ENCODE peak calls at places on chromosome 16, in seven cellular contexts. One of them, this sample, is unnamed.

GRCh38 chr16:4767872-4768548 is 1.0 kb upstream of the ZNF500 start:
- DNase-seq in pancreas: no peak
- DNase-seq in fibroblast of mammary gland: peak
- DNase-seq in left ventricle myocardium inferior: no peak
- DNase-seq in endothelial cell: no peak
- DNase-seq in neural progenitor cell: no peak
- DNase-seq in astrocyte of the spinal cord: no peak
- DNase-seq in this sample: no peak

GRCh38 chr16:67456383-67457140 is 24.4 kb downstream of the ATP6V0D1 start:
- DNase-seq in pancreas: peak
- DNase-seq in fibroblast of mammary gland: peak
- DNase-seq in left ventricle myocardium inferior: peak
- DNase-seq in endothelial cell: no peak
- DNase-seq in neural progenitor cell: no peak
- DNase-seq in astrocyte of the spinal cord: peak
- DNase-seq in this sample: no peak

GRCh38 chr16:53775821-53776431 is 72.0 kb downstream of the FTO start:
- DNase-seq in pancreas: no peak
- DNase-seq in fibroblast of mammary gland: peak
- DNase-seq in left ventricle myocardium inferior: peak
- DNase-seq in endothelial cell: no peak
- DNase-seq in neural progenitor cell: peak
- DNase-seq in astrocyte of the spinal cord: peak
- DNase-seq in this sample: no peak

GRCh38 chr16:49967012-49967559 is 57.9 kb upstream of the CNEP1R1 start:
- DNase-seq in pancreas: no peak
- DNase-seq in fibroblast of mammary gland: no peak
- DNase-seq in left ventricle myocardium inferior: peak
- DNase-seq in endothelial cell: no peak
- DNase-seq in neural progenitor cell: no peak
- DNase-seq in astrocyte of the spinal cord: no peak
- DNase-seq in this sample: no peak

GRCh38 chr16:48321307-48322036 is 63.7 kb downstream of the SIAH1 start:
- DNase-seq in pancreas: no peak
- DNase-seq in fibroblast of mammary gland: peak
- DNase-seq in left ventricle myocardium inferior: no peak
- DNase-seq in endothelial cell: no peak
- DNase-seq in neural progenitor cell: no peak
- DNase-seq in astrocyte of the spinal cord: peak
- DNase-seq in this sample: no peak

GRCh38 chr16:57305159-57305811 is 20.8 kb upstream of the PLLP start:
- DNase-seq in pancreas: no peak
- DNase-seq in fibroblast of mammary gland: no peak
- DNase-seq in left ventricle myocardium inferior: no peak
- DNase-seq in endothelial cell: no peak
- DNase-seq in neural progenitor cell: no peak
- DNase-seq in astrocyte of the spinal cord: no peak
- DNase-seq in this sample: no peak

GRCh38 chr16:14501331-14502255 is 128.5 kb downstream of the PARN start:
- DNase-seq in pancreas: peak
- DNase-seq in fibroblast of mammary gland: peak
- DNase-seq in left ventricle myocardium inferior: peak
- DNase-seq in endothelial cell: peak
- DNase-seq in neural progenitor cell: peak
- DNase-seq in astrocyte of the spinal cord: peak
- DNase-seq in this sample: peak

GRCh38 chr16:87956771-87957279 is 5.6 kb downstream of the BANP start:
- DNase-seq in pancreas: no peak
- DNase-seq in fibroblast of mammary gland: peak
- DNase-seq in left ventricle myocardium inferior: no peak
- DNase-seq in endothelial cell: no peak
- DNase-seq in neural progenitor cell: no peak
- DNase-seq in astrocyte of the spinal cord: peak
- DNase-seq in this sample: no peak

GRCh38 chr16:56600398-56600999 is 7.9 kb upstream of the MT2A start:
- DNase-seq in pancreas: no peak
- DNase-seq in fibroblast of mammary gland: peak
- DNase-seq in left ventricle myocardium inferior: no peak
- DNase-seq in endothelial cell: peak
- DNase-seq in neural progenitor cell: peak
- DNase-seq in astrocyte of the spinal cord: peak
- DNase-seq in this sample: peak

GRCh38 chr16:84593825-84594724 is 23.8 kb downstream of the COTL1 start:
- DNase-seq in pancreas: no peak
- DNase-seq in fibroblast of mammary gland: peak
- DNase-seq in left ventricle myocardium inferior: no peak
- DNase-seq in endothelial cell: no peak
- DNase-seq in neural progenitor cell: no peak
- DNase-seq in astrocyte of the spinal cord: peak
- DNase-seq in this sample: no peak

GRCh38 chr16:11445486-11445885 is 100.2 kb downstream of the RMI2 start:
- DNase-seq in pancreas: no peak
- DNase-seq in fibroblast of mammary gland: no peak
- DNase-seq in left ventricle myocardium inferior: no peak
- DNase-seq in endothelial cell: no peak
- DNase-seq in neural progenitor cell: no peak
- DNase-seq in astrocyte of the spinal cord: no peak
- DNase-seq in this sample: no peak

GRCh38 chr16:59192551-59193199 is 458.6 kb upstream of the GOT2 start:
- DNase-seq in pancreas: no peak
- DNase-seq in fibroblast of mammary gland: peak
- DNase-seq in left ventricle myocardium inferior: no peak
- DNase-seq in endothelial cell: peak
- DNase-seq in neural progenitor cell: peak
- DNase-seq in astrocyte of the spinal cord: peak
- DNase-seq in this sample: peak

GRCh38 chr16:53504161-53504663 is 1.2 kb upstream of the AKTIP start:
- DNase-seq in pancreas: peak
- DNase-seq in fibroblast of mammary gland: peak
- DNase-seq in left ventricle myocardium inferior: peak
- DNase-seq in endothelial cell: peak
- DNase-seq in neural progenitor cell: peak
- DNase-seq in astrocyte of the spinal cord: peak
- DNase-seq in this sample: peak

GRCh38 chr16:29156511-29156910 is 171.7 kb downstream of the LAT start:
- DNase-seq in pancreas: no peak
- DNase-seq in fibroblast of mammary gland: no peak
- DNase-seq in left ventricle myocardium inferior: no peak
- DNase-seq in endothelial cell: no peak
- DNase-seq in neural progenitor cell: no peak
- DNase-seq in astrocyte of the spinal cord: no peak
- DNase-seq in this sample: no peak

GRCh38 chr16:46582313-46582712 is 38.9 kb downstream of the SHCBP1 start:
- DNase-seq in pancreas: no peak
- DNase-seq in fibroblast of mammary gland: no peak
- DNase-seq in left ventricle myocardium inferior: no peak
- DNase-seq in endothelial cell: no peak
- DNase-seq in neural progenitor cell: no peak
- DNase-seq in astrocyte of the spinal cord: no peak
- DNase-seq in this sample: no peak

GRCh38 chr16:57150682-57151330 is 35.0 kb downstream of the PSME3IP1 start:
- DNase-seq in pancreas: no peak
- DNase-seq in fibroblast of mammary gland: no peak
- DNase-seq in left ventricle myocardium inferior: no peak
- DNase-seq in endothelial cell: no peak
- DNase-seq in neural progenitor cell: no peak
- DNase-seq in astrocyte of the spinal cord: peak
- DNase-seq in this sample: no peak

GRCh38 chr16:47197536-47198179 is 53.9 kb upstream of the NETO2 start:
- DNase-seq in pancreas: no peak
- DNase-seq in fibroblast of mammary gland: peak
- DNase-seq in left ventricle myocardium inferior: peak
- DNase-seq in endothelial cell: no peak
- DNase-seq in neural progenitor cell: no peak
- DNase-seq in astrocyte of the spinal cord: no peak
- DNase-seq in this sample: no peak

GRCh38 chr16:50038756-50039529 is 13.9 kb downstream of the CNEP1R1 start:
- DNase-seq in pancreas: no peak
- DNase-seq in fibroblast of mammary gland: no peak
- DNase-seq in left ventricle myocardium inferior: peak
- DNase-seq in endothelial cell: no peak
- DNase-seq in neural progenitor cell: no peak
- DNase-seq in astrocyte of the spinal cord: no peak
- DNase-seq in this sample: no peak

GRCh38 chr16:66427036-66427446 is at the start of gene BEAN1:
- DNase-seq in pancreas: peak
- DNase-seq in fibroblast of mammary gland: no peak
- DNase-seq in left ventricle myocardium inferior: peak
- DNase-seq in endothelial cell: no peak
- DNase-seq in neural progenitor cell: peak
- DNase-seq in astrocyte of the spinal cord: no peak
- DNase-seq in this sample: peak

DNA sequence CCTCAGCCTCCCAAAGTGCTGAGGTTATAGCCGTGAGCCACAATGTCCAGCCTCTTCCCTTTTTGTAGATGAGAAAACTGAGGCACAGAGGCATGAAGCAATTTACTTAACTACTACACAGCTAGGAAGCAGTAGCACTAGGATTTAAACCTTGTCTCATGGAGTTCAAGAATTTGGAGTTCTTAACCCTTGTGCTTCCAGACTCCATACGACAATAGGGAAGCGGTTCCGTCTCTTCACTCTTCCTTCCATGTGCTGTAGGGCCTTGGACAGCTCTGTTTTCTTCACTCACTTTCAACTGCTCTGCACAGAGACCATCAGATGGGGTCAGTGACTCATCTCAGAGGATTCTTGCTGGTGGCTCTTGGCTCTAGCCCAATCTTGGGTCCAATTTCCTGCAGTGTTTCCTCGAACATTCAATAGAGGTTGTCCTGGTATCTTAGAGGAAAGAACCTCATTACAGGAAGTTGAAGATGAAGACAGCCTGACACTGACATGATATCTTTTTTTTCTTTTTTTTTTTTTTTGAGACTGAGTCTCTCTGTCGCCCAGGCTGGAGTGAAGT is 19.3 kb downstream of the ITGAL start:
- DNase-seq in pancreas: no peak
- DNase-seq in fibroblast of mammary gland: peak
- DNase-seq in left ventricle myocardium inferior: no peak
- DNase-seq in endothelial cell: no peak
- DNase-seq in neural progenitor cell: no peak
- DNase-seq in astrocyte of the spinal cord: peak
- DNase-seq in this sample: no peak
- TF ChIP-seq CTCF in pancreas: no peak
- TF ChIP-seq CTCF in fibroblast of mammary gland: no peak
- TF ChIP-seq CTCF in left ventricle myocardium inferior: no peak
- TF ChIP-seq CTCF in endothelial cell: no peak
- TF ChIP-seq CTCF in neural progenitor cell: no peak
- TF ChIP-seq CTCF in astrocyte of the spinal cord: no peak
- TF ChIP-seq CTCF in this sample: no peak

DNA sequence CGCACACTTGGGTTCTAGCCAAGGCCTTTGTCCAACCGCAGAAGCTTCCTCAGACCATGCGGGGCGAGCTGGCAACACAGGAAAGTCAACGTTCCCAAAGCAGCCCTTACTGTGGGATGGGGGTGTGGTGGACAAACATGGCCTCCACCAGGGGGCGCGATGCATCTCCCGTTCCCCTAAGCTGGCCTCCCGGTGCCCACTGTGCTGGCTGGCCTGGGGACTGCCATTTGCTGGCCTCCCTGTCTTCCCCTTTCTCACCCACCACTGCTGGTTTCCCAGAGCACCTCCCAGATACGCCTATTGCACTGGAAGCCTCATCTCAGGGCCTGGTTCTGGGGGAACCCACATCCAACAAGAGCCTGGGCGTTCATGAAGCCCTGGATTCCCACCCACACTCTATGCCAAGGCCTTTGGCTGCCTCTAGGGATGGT is 145.3 kb downstream of the IRF8 start:
- DNase-seq in pancreas: no peak
- DNase-seq in fibroblast of mammary gland: peak
- DNase-seq in left ventricle myocardium inferior: no peak
- DNase-seq in endothelial cell: peak
- DNase-seq in neural progenitor cell: peak
- DNase-seq in astrocyte of the spinal cord: peak
- DNase-seq in this sample: peak
- TF ChIP-seq CTCF in pancreas: no peak
- TF ChIP-seq CTCF in fibroblast of mammary gland: peak
- TF ChIP-seq CTCF in left ventricle myocardium inferior: peak
- TF ChIP-seq CTCF in endothelial cell: peak
- TF ChIP-seq CTCF in neural progenitor cell: peak
- TF ChIP-seq CTCF in astrocyte of the spinal cord: peak
- TF ChIP-seq CTCF in this sample: peak

DNA sequence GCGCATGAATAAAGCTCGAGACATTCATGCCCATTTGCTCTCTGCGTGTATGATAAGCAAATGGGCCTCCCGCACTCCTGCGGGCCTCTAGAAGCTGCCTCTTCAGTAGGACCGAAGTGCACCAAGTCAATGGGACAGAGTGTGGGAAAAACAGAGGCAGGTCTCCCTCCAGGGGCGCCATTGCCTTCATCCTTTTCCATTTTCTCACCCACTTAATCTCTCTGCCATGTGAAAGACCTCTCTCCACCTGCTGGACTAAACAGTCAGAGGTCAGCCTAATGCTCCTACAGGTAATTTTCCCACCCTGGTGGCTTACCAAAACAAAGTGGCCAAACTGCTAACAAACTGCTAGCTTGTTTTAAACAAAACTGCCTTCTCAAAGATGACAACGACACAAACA is 210.9 kb downstream of the ZFHX3 start:
- DNase-seq in pancreas: no peak
- DNase-seq in fibroblast of mammary gland: no peak
- DNase-seq in left ventricle myocardium inferior: no peak
- DNase-seq in endothelial cell: no peak
- DNase-seq in neural progenitor cell: peak
- DNase-seq in astrocyte of the spinal cord: no peak
- DNase-seq in this sample: no peak
- TF ChIP-seq CTCF in pancreas: no peak
- TF ChIP-seq CTCF in fibroblast of mammary gland: no peak
- TF ChIP-seq CTCF in left ventricle myocardium inferior: no peak
- TF ChIP-seq CTCF in endothelial cell: no peak
- TF ChIP-seq CTCF in neural progenitor cell: peak
- TF ChIP-seq CTCF in astrocyte of the spinal cord: peak
- TF ChIP-seq CTCF in this sample: no peak

DNA sequence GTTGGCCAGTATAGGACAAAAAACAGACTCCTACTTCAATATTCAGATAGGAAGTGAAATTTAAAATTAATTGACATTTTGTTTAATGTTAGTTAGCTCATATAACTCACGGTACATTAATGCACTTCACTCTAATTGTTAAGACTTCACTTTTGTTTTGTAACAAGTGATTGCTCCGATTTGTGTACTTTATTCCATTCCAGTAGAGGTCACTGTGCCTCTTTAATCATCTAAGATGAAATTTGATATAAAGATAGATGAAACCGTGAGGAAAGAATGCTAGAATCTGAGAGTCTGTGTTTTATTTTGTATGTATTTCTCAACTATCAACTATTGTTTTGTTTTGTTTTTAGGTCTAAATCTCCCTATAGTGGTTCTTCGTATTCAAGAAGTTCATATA is 29.0 kb downstream of the RBBP6 start:
- DNase-seq in pancreas: no peak
- DNase-seq in fibroblast of mammary gland: peak
- DNase-seq in left ventricle myocardium inferior: no peak
- DNase-seq in endothelial cell: no peak
- DNase-seq in neural progenitor cell: no peak
- DNase-seq in astrocyte of the spinal cord: peak
- DNase-seq in this sample: no peak
- TF ChIP-seq CTCF in pancreas: no peak
- TF ChIP-seq CTCF in fibroblast of mammary gland: peak
- TF ChIP-seq CTCF in left ventricle myocardium inferior: peak
- TF ChIP-seq CTCF in endothelial cell: peak
- TF ChIP-seq CTCF in neural progenitor cell: peak
- TF ChIP-seq CTCF in astrocyte of the spinal cord: peak
- TF ChIP-seq CTCF in this sample: no peak

This sample was measured in nephron progenitor cell.